ENCODE peak calls at places on chromosomes 7 and 10, in six cellular contexts. M, Z, G, O, N and U are unnamed samples.

GRCh38 chr7:3836855-3837254 is 535.8 kb downstream of the SDK1 start:
- DNase-seq in M (no peak), Z (no peak), G (no peak), O (no peak), N (no peak), U (no peak)

GRCh38 chr7:104650991-104651680 is 322.7 kb downstream of the LHFPL3 start:
- DNase-seq in M (no peak), Z (no peak), G (no peak), O (no peak), N (no peak), U (no peak)

GRCh38 chr10:63434866-63435854 is 30.6 kb downstream of the JMJD1C start:
- DNase-seq in M (no peak), Z (no peak), G (no peak), O (peak; percentile 66), N (no peak), U (no peak)

GRCh38 chr10:88538038-88538437 is 45.1 kb downstream of the RNLS start:
- DNase-seq in M (no peak), Z (no peak), G (no peak), O (no peak), N (no peak), U (no peak)

GRCh38 chr10:72340510-72340895 is 14.2 kb downstream of the DNAJB12 start:
- DNase-seq in M (peak; percentile 73), Z (peak; percentile 72), G (peak; percentile 75), O (no peak), N (peak; percentile 88), U (peak; percentile 77)

GRCh38 chr7:122886357-122887081 is at the start of gene CADPS2:
- DNase-seq in M (peak; percentile 85), Z (peak; percentile 85), G (peak; percentile 90), O (peak; percentile 92), N (peak; percentile 95), U (peak; percentile 86)

GRCh38 chr7:134435161-134435920 is 23.6 kb downstream of the AKR1B1 start:
- DNase-seq in M (no peak), Z (no peak), G (no peak), O (no peak), N (no peak), U (no peak)

GRCh38 chr10:11959966-11960365 is 82.6 kb downstream of the UPF2 start:
- DNase-seq in M (no peak), Z (no peak), G (no peak), O (no peak), N (no peak), U (no peak)

GRCh38 chr7:100801833-100802568 is 25.3 kb downstream of the EPHB4 start:
- DNase-seq in M (no peak), Z (peak; percentile 88), G (peak; percentile 75), O (no peak), N (peak; percentile 87), U (no peak)

GRCh38 chr7:21603972-21604749 is 61.3 kb downstream of the DNAH11 start:
- DNase-seq in M (no peak), Z (no peak), G (no peak), O (no peak), N (no peak), U (no peak)

GRCh38 chr10:126133082-126133620 is 236.8 kb downstream of the FANK1 start:
- DNase-seq in M (no peak), Z (peak; percentile 9), G (no peak), O (no peak), N (no peak), U (no peak)

GRCh38 chr10:126135177-126135576 is 238.8 kb downstream of the FANK1 start:
- DNase-seq in M (no peak), Z (peak; percentile 11), G (no peak), O (no peak), N (no peak), U (no peak)

GRCh38 chr10:126135939-126136595 is 239.7 kb downstream of the FANK1 start:
- DNase-seq in M (no peak), Z (peak; percentile 4), G (no peak), O (no peak), N (no peak), U (no peak)

GRCh38 chr10:126131338-126131737 is 235.0 kb downstream of the FANK1 start:
- DNase-seq in M (no peak), Z (no peak), G (no peak), O (no peak), N (no peak), U (no peak)

DNA sequence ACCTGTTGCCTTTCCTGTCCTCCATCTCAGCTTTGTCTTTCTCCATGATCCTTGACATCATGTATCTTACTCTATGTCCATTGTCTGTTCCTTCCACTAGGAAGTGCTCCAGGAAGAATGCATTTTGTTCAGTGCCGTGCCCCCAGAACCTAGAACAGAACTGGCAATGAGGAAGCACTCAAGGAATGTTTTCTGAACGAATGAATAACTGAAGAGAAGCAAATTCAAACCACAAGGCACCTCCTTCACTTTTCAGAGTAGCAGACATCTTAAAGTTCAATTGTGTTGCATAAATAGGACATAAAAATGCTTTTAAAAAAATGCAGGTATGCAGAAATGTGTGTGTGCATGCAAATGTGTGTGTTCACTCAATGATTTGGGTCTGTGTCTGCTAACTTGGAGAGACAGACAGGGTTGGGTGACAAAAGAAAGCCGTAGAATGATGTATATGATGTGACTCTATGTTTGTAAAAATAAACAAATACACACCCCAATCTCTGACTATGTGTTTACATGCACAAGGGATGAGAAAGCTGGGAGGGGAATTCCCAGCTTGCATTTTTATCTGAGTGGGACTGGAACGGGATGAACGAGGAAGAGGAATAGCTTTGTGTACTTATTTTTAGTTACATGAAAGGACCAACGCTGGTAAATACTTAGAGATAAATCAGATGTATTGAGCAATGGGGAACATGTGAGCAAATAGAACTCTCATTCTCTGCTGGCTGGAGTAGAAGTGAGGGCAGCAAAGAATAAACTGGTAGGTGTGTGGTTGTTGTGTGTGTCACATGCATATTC is 237.7 kb downstream of the FANK1 start:
- DNase-seq in M (no peak), Z (no peak), G (no peak), O (no peak), N (no peak), U (no peak)
- H3K27ac ChIP-seq in M (no peak overlapping the region), Z (no peak overlapping the region), G (no peak overlapping the region), O (no peak overlapping the region), N (no peak overlapping the region), U (no peak overlapping the region)

GRCh38 chr7:99433158-99433557 is 5.4 kb downstream of the PTCD1 start:
- DNase-seq in M (no peak), Z (no peak), G (no peak), O (no peak), N (no peak), U (no peak)
- H3K36me3 ChIP-seq in M (peaks cover 18% of the 10 kb centered on the region), Z (no peaks in the 10 kb centered on the region), G (peaks cover 72% of the 10 kb centered on the region), O (peaks cover 8% of the 10 kb centered on the region), N (peaks cover 61% of the 10 kb centered on the region), U (peaks cover 74% of the 10 kb centered on the region)

DNA sequence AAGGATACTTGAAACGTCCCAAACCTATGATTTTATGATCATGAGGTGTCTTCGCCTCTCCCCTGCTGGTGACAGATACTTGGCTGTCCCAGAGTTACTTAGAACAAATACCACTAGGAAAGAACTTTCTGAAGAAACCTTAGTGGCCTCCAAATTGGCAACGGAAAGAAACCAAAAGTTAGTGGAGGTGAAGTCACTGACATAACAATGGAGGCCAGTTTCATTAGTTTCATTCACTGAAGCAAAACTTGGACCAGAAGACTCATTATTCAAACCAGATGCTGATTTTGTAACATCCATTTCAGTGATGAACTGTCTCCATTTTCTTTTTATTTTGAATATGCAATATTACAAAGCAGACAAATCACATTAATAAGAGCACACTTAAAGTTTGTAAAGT is 68.5 kb downstream of the JAZF1 start:
- DNase-seq in M (no peak), Z (no peak), G (no peak), O (no peak), N (no peak), U (no peak)
- H3K4me1 ChIP-seq in M (peaks cover 27% of the 10 kb centered on the region), Z (no peaks in the 10 kb centered on the region), G (peaks cover 28% of the 10 kb centered on the region), O (no peaks in the 10 kb centered on the region), N (peaks cover 6% of the 10 kb centered on the region), U (peaks cover 28% of the 10 kb centered on the region)

GRCh38 chr10:70664702-70665195 is 7.6 kb upstream of the ADAMTS14 start:
- DNase-seq in M (no peak), Z (no peak), G (no peak), O (peak; percentile 18), N (peak; percentile 38), U (peak; percentile 25)

GRCh38 chr10:70669015-70669414 is 3.3 kb upstream of the ADAMTS14 start:
- DNase-seq in M (no peak), Z (no peak), G (no peak), O (no peak), N (no peak), U (no peak)

GRCh38 chr10:70668454-70668970 is 3.8 kb upstream of the ADAMTS14 start:
- DNase-seq in M (no peak), Z (no peak), G (no peak), O (no peak), N (no peak), U (no peak)

GRCh38 chr10:70669732-70670317 is 2.5 kb upstream of the ADAMTS14 start:
- DNase-seq in M (no peak), Z (no peak), G (no peak), O (no peak), N (no peak), U (no peak)

DNA sequence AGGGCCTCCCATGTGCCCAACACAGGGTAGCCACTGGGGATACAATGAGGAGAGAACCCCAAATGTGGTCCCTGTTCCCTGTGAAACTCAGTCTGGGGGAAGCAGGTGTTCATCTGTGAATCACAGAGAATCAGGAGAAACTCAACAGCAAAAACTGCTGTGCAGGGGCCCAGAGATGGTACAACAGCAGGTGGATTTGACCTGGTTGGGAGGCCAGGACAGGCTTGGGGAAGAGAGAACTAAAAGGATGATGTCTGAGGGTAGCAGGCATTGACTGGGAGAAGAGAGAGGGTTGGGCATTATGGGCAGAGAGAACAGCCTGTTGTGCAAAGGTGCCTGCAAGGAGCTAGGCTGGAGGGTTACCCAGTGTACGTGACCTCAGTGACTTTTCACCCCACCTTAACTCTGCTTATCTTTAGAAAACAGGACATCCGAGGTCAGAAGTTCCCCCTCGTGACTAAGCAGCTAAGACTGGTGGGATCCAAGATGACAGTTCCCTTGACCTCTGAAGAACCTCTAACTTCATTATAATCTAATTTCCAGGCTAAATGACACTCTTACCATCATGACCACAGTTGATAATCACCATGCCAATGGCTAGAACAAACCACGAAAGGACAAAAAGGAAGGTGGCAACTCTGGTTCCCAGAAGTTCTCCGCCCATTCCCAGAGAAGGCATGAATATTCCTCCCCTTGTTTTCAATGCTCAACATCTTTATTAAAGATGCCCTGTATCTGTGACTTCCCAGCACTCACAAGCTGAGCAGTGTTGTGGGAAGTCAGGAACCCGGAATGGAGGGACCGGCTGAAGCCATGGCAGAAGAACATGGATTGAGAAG is 5.1 kb upstream of the ADAMTS14 start:
- DNase-seq in M (no peak), Z (no peak), G (no peak), O (no peak), N (peak; percentile 19), U (peak; percentile 24)
- H3K27ac ChIP-seq in M (no peak overlapping the region), Z (no peak overlapping the region), G (no peak overlapping the region), O (no peak overlapping the region), N (no peak overlapping the region), U (no peak overlapping the region)

GRCh38 chr7:142874837-142875236 is 10.7 kb downstream of the TRPV6 start:
- DNase-seq in M (no peak), Z (no peak), G (peak; percentile 17), O (no peak), N (no peak), U (peak; percentile 15)
- H3K36me3 ChIP-seq in M (no peaks in the 10 kb centered on the region), Z (no peaks in the 10 kb centered on the region), G (peaks cover 27% of the 10 kb centered on the region), O (no peaks in the 10 kb centered on the region), N (no peaks in the 10 kb centered on the region), U (peaks cover 37% of the 10 kb centered on the region)

DNA sequence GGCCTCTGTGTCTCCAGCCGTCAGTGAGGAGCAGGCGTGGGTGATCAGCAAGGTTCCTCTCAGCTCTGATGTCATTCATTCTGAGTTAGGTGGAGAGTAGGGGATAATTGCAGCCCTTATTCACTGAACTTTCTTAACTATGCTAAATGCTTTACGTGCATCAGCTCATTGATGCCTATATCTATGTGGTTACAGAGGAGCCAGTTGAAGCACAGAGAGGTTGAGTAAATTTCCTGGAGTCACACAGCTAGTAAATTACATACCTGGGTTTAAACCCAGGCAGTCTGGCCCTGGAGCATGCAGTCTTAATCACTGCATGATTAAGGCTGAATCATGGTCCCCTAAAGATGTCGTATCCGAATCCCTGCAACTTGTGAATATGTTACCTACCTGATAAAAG is 99.6 kb downstream of the GRK5 start:
- DNase-seq in M (no peak), Z (no peak), G (no peak), O (no peak), N (no peak), U (no peak)
- H3K4me1 ChIP-seq in M (peaks cover 8% of the 10 kb centered on the region), Z (no peaks in the 10 kb centered on the region), G (peaks cover 61% of the 10 kb centered on the region), O (no peaks in the 10 kb centered on the region), N (peaks cover 29% of the 10 kb centered on the region), U (peaks cover 69% of the 10 kb centered on the region)